ENCODE peak calls at places on chromosomes 12 and 14, in seven cellular contexts. S is pancreas; F is heart left ventricle; U is psoas muscle; X is breast epithelium; K is CD4-positive, alpha-beta T cell; W is mammary epithelial cell. P is an unnamed sample.

GRCh38 chr12:8078400-8078799 is 3.7 kb upstream of the NECAP1 start:
- DNase-seq in K (peak), U (no peak), X (no peak), S (no peak), W (peak), F (peak), P (no peak)

GRCh38 chr14:68375371-68375770 is 417.5 kb downstream of the ZFP36L1 start:
- DNase-seq in F (no peak), X (no peak), S (no peak), K (no peak), U (no peak), W (no peak), P (no peak)

GRCh38 chr14:105203057-105203494 is 22.0 kb upstream of the NUDT14 start:
- DNase-seq in W (peak), F (peak), S (peak), X (peak), K (peak), U (peak), P (peak)

GRCh38 chr14:94599656-94600004 is 12.6 kb upstream of the SERPINA3 start:
- DNase-seq in F (no peak), X (peak), K (no peak), U (no peak), S (no peak), W (no peak), P (no peak)

GRCh38 chr14:32472512-32473472 is 143.7 kb downstream of the AKAP6 start:
- DNase-seq in W (peak), S (no peak), K (no peak), X (peak), U (peak), F (peak), P (peak)

GRCh38 chr12:9636150-9636549 is 28.4 kb upstream of the KLRB1 start:
- DNase-seq in X (no peak), U (no peak), W (no peak), F (no peak), K (no peak), S (no peak), P (no peak)

GRCh38 chr14:104830781-104831180 is 29.9 kb downstream of the ZBTB42 start:
- DNase-seq in W (no peak), X (no peak), S (no peak), F (no peak), K (no peak), U (no peak), P (no peak)

GRCh38 chr12:21509768-21510167 is 8.2 kb downstream of the GOLT1B start:
- DNase-seq in U (no peak), S (no peak), X (no peak), W (no peak), F (no peak), K (no peak), P (no peak)

GRCh38 chr14:74048291-74048690 is 29.1 kb downstream of the BBOF1 start:
- DNase-seq in K (no peak), W (peak), F (no peak), U (no peak), S (no peak), X (no peak), P (no peak)

GRCh38 chr12:96015672-96016071 is 19.5 kb upstream of the HAL start:
- DNase-seq in S (no peak), F (no peak), U (peak), K (no peak), X (no peak), W (peak), P (no peak)

GRCh38 chr14:55580401-55581010 is 499 bp downstream of the KTN1 start:
- DNase-seq in U (peak), F (peak), W (peak), S (peak), X (peak), K (peak), P (no peak)

GRCh38 chr12:94099191-94099983 is 49.0 kb upstream of the PLXNC1 start:
- DNase-seq in U (peak), F (no peak), S (no peak), X (no peak), W (peak), K (no peak), P (no peak)

GRCh38 chr12:124007356-124007755 is 34.3 kb downstream of the ZNF664 start:
- DNase-seq in K (no peak), S (no peak), W (no peak), U (no peak), X (no peak), F (no peak), P (no peak)

GRCh38 chr14:35402323-35403084 is 2.0 kb downstream of the NFKBIA start:
- DNase-seq in W (peak), X (no peak), K (peak), F (no peak), U (no peak), S (no peak), P (no peak)

GRCh38 chr12:116665666-116666304 is 72.1 kb downstream of the SPRING1 start:
- DNase-seq in S (no peak), X (no peak), W (no peak), K (no peak), F (peak), U (no peak), P (no peak)

GRCh38 chr12:130803707-130804106 is 35.3 kb downstream of the STX2 start:
- DNase-seq in X (no peak), S (no peak), U (no peak), F (no peak), W (no peak), K (no peak), P (no peak)

GRCh38 chr12:6478406-6478805 is 7.9 kb upstream of the VAMP1 start:
- DNase-seq in K (no peak), U (no peak), F (no peak), S (no peak), X (no peak), W (no peak), P (no peak)

GRCh38 chr12:52005903-52006703 is 643 bp upstream of the TAMALIN start:
- DNase-seq in U (peak), X (no peak), S (no peak), F (peak), K (no peak), W (no peak), P (peak)

GRCh38 chr12:21989819-21990412 is 48.7 kb upstream of the ABCC9 start:
- DNase-seq in F (no peak), U (no peak), X (no peak), W (no peak), S (no peak), K (no peak), P (no peak)

GRCh38 chr12:5429741-5430557 is 2.0 kb upstream of the NTF3 start:
- DNase-seq in W (no peak), U (no peak), S (no peak), K (no peak), X (no peak), F (no peak), P (no peak)

GRCh38 chr14:48598458-48598857 is 923.1 kb upstream of the MDGA2 start:
- DNase-seq in W (no peak), K (no peak), X (no peak), S (no peak), F (no peak), U (no peak), P (no peak)

GRCh38 chr14:57725399-57726077 is 140.4 kb downstream of the SLC35F4 start:
- DNase-seq in F (no peak), W (peak), K (no peak), X (no peak), U (no peak), S (no peak), P (no peak)

GRCh38 chr14:33836895-33837577 is 113.8 kb downstream of the EGLN3 start:
- DNase-seq in W (no peak), S (no peak), X (no peak), U (no peak), F (no peak), K (no peak), P (no peak)

GRCh38 chr12:685388-685787 is 22.1 kb upstream of the NINJ2 start:
- DNase-seq in F (no peak), S (no peak), K (peak), U (no peak), W (peak), X (no peak), P (no peak)

GRCh38 chr14:52069617-52070431 is 965 bp upstream of the NID2 start:
- DNase-seq in F (peak), U (peak), S (no peak), X (no peak), K (no peak), W (no peak), P (no peak)
- TF ChIP-seq CTCF in F (no peak), U (no peak), S (no peak), X (no peak), K (no peak), W (no peak), P (no peak)

DNA sequence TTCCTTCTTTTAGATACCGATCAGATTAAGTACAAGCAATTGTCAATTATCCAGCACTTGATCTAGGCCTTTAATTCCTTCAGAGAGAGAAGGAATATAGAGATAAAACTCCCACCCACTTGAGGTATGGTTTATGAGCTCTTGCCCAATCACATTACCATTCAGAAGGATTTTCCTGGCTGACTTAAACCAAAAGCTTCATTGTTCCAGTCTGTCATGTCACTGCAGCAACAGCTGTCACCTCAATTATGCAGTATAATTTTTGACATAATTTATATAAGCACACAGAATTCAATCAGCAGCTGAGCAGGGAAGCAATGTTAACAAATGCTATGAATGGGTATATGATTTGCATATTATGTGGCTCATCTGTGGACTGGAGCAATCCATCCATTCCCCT is 40.4 kb downstream of the CBX5 start:
- DNase-seq in K (no peak), W (no peak), U (no peak), F (no peak), S (no peak), X (no peak), P (no peak)
- H3K27ac ChIP-seq in K (no peak), W (no peak), U (no peak), F (no peak), S (no peak), X (no peak), P (no peak)

GRCh38 chr14:24141030-24141880 is at the start of gene EMC9:
- DNase-seq in X (peak), U (peak), W (peak), K (peak), F (peak), S (peak), P (peak)
- TF ChIP-seq CTCF in X (peak), U (peak), W (peak), K (no peak), F (peak), S (peak), P (peak)

GRCh38 chr12:31369712-31370521 is 44.0 kb upstream of the SINHCAF start:
- DNase-seq in X (no peak), K (no peak), W (no peak), U (peak), S (no peak), F (peak), P (no peak)
- H3K27ac ChIP-seq in X (peak), K (no peak), W (no peak), U (peak), S (peak), F (no peak), P (no peak)

GRCh38 chr12:103397536-103397935 is 98.2 kb downstream of the C12orf42 start:
- DNase-seq in S (no peak), F (no peak), K (no peak), X (no peak), U (no peak), W (peak), P (no peak)

GRCh38 chr12:103399986-103400385 is 95.8 kb downstream of the C12orf42 start:
- DNase-seq in K (no peak), X (no peak), S (no peak), W (no peak), U (no peak), F (no peak), P (no peak)

GRCh38 chr12:103401421-103401820 is 94.3 kb downstream of the C12orf42 start:
- DNase-seq in X (no peak), U (no peak), F (no peak), W (peak), K (no peak), S (no peak), P (no peak)
- TF ChIP-seq CTCF in X (no peak), U (no peak), F (no peak), W (peak), K (no peak), S (no peak), P (no peak)

DNA sequence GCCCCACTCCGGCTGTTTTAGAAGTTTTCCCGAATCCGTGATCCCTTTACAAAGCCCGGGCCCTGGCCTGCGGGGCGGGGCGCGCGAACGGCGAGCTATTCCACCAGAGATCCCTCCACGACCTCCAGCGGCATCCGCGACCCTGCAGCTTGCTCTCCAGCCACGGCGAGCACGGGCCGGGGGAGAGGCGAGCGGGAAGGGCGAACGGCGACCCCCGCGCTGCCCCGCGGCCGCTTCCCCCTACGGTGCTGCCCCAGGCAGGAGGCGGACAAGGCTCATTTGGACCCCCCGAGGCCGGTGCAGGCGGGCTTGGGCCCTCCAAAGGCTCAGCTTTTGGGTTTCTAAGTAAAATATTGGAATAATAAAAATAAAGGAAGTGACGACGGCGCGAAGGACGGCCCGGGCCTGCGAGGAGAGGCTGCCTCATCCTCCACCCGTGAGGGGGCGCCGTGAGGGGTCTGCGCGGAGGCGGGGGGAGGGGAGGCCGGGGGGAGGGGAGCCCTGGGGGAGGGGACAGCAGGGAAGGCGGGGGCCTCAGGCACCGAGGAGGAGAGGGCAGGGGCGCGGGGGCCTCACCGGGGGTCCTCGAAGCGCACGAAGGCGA is 600 bp downstream of the SRSF9 start:
- DNase-seq in K (no peak), F (peak), W (no peak), X (no peak), U (peak), S (peak), P (no peak)
- H3K27ac ChIP-seq in K (peak), F (peak), W (peak), X (peak), U (peak), S (peak), P (peak)

GRCh38 chr12:78002878-78003277 is 172.2 kb downstream of the NAV3 start:
- DNase-seq in F (no peak), S (no peak), X (no peak), K (no peak), W (no peak), U (no peak), P (no peak)
- TF ChIP-seq CTCF in F (no peak), S (no peak), X (no peak), K (no peak), W (peak), U (no peak), P (peak)